ENCODE peak calls at places on chromosomes 12 and 14, in seven cellular contexts. R is K562, H is SK-N-SH, M is GM12892, L is HepG2, J is H1, A is GM12878. X is an unnamed sample.

GRCh38 chr14:72682188-72682587 is 211.7 kb downstream of the DPF3 start:
- DNase-seq in R (no peak), H (peak), M (no peak), L (no peak), J (no peak), A (no peak), X (no peak)

GRCh38 chr14:33793711-33794110 is 157.2 kb downstream of the EGLN3 start:
- DNase-seq in R (no peak), H (no peak), M (no peak), L (no peak), J (no peak), A (no peak), X (no peak)

GRCh38 chr12:47085815-47086252 is 6.1 kb upstream of the AMIGO2 start:
- DNase-seq in R (no peak), H (no peak), M (no peak), L (peak), J (no peak), A (no peak), X (no peak)

GRCh38 chr14:56482306-56482705 is 97.3 kb upstream of the TMEM260 start:
- DNase-seq in R (peak), H (no peak), M (no peak), L (no peak), J (peak), A (no peak), X (no peak)

GRCh38 chr12:91986084-91986483 is 159.6 kb downstream of the BTG1 start:
- DNase-seq in R (no peak), H (no peak), M (no peak), L (peak), J (no peak), A (no peak), X (no peak)

GRCh38 chr12:64608901-64609542 is 1.3 kb upstream of the RASSF3 start:
- DNase-seq in R (peak), H (peak), M (peak), L (peak), J (no peak), A (peak), X (peak)

GRCh38 chr14:25944020-25944419 is 653.8 kb downstream of the NOVA1 start:
- DNase-seq in R (no peak), H (no peak), M (no peak), L (no peak), J (no peak), A (no peak), X (no peak)

GRCh38 chr14:54312166-54312801 is 84.5 kb upstream of the CDKN3 start:
- DNase-seq in R (no peak), H (no peak), M (no peak), L (no peak), J (no peak), A (no peak), X (no peak)

GRCh38 chr14:73782623-73783022 is 68.4 kb upstream of the PNMA1 start:
- DNase-seq in R (no peak), H (no peak), M (no peak), L (no peak), J (no peak), A (no peak), X (no peak)

GRCh38 chr12:880656-881055 is 68.8 kb downstream of the RAD52 start:
- DNase-seq in R (no peak), H (no peak), M (no peak), L (no peak), J (no peak), A (no peak), X (no peak)

DNA sequence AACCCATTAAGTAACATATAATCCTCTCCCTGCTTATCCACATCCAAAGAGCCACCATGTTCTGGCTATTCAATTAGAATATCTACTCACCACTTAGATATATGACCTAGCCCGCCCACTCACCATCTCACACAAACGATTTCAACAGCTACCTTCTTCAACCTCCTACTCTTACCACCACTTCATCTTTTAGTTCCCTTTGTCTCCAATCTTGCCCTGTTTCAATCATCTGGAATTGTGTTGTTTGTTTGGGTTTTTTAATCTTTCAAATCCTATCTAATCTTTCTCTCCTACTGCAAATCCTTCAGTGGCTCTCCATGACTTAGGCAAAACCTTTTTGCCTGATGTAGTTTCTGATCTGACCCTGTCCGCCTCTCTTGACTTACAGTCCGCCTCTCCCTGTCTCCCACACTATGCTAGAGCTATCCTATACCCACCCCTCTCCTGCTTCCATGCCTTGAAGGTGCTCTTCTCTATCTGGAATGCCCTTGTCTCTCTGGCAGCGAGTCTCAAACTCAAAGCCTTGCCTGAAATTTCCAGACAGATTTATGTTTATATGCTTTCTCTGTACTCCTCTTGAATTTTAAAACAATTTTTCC is 161.0 kb upstream of the CRY1 start:
- DNase-seq in R (no peak), H (no peak), M (no peak), L (no peak), J (no peak), A (no peak), X (no peak)
- TF ChIP-seq TAF1 in R (no peak), H (no peak), M (no peak), L (no peak), J (no peak), A (no peak), X (no peak)

GRCh38 chr12:123813349-123813748 is 51.2 kb downstream of the DNAH10 start:
- DNase-seq in R (no peak), H (no peak), M (no peak), L (no peak), J (no peak), A (no peak), X (no peak)

GRCh38 chr12:123816896-123817537 is 54.9 kb downstream of the DNAH10 start:
- DNase-seq in R (no peak), H (no peak), M (no peak), L (no peak), J (no peak), A (no peak), X (no peak)

DNA sequence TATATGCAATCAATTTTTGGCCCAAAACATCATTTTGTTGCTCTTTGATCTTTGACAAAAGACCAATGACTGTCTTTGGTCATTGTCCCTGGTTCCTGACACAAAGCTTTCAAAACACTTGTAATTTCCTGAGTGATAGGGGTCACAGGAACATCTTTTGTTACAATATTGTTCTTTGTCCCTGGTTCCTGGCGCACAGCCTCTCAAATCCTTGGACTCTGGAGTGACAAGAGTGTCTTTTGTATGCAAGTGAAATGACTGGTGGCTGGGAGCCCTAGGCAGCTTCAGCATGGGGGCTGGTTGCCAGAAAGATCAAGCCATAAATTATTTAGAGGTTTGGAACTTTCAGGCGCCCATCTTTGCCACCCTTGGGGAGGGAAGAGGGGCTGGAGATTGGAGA is 53.9 kb downstream of the DNAH10 start:
- DNase-seq in R (no peak), H (no peak), M (no peak), L (no peak), J (no peak), A (no peak), X (no peak)
- TF ChIP-seq TAF1 in R (no peak), H (no peak), M (no peak), L (no peak), J (no peak), A (no peak), X (no peak)

DNA sequence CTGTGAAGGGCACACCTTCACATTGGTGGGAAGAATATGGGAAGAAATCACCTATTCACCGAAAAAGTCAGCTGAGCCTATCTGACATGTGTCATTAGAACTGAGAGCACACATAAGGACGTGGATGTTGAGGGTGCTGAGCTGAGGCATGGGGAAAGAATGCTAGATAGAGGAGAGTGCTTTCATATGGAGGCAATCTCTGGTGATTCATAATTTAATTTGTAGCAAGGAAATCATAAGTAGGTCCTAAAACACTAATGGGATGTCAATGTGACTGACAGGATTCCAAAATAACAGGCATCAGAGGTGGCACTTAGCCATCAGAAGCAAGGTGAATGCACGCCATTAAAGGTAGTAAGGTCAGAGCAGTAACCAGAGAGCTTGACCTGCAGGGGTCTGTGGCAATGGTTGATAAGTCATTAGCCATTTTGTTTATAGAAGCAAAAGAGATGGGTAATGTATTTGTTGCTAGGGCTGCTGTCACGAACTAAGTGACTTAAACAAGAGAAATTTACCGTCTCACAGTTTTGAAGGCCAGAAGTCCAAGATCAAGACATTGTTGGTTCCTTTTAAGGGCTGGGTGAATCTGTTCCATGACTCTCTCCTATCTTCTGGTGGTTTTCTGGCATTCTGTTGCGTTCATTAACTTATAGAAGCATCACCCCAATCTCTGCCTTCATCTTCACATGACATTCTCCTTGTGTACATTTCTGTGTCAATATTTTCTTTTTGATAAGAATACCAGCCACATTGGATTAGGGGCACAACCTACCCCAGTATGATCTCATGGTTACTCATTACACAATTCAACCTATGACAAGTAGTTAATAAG is 69.3 kb downstream of the ANKS1B start:
- DNase-seq in R (no peak), H (no peak), M (no peak), L (no peak), J (no peak), A (no peak), X (no peak)
- TF ChIP-seq TAF1 in R (no peak), H (no peak), M (no peak), L (no peak), J (no peak), A (no peak), X (no peak)

DNA sequence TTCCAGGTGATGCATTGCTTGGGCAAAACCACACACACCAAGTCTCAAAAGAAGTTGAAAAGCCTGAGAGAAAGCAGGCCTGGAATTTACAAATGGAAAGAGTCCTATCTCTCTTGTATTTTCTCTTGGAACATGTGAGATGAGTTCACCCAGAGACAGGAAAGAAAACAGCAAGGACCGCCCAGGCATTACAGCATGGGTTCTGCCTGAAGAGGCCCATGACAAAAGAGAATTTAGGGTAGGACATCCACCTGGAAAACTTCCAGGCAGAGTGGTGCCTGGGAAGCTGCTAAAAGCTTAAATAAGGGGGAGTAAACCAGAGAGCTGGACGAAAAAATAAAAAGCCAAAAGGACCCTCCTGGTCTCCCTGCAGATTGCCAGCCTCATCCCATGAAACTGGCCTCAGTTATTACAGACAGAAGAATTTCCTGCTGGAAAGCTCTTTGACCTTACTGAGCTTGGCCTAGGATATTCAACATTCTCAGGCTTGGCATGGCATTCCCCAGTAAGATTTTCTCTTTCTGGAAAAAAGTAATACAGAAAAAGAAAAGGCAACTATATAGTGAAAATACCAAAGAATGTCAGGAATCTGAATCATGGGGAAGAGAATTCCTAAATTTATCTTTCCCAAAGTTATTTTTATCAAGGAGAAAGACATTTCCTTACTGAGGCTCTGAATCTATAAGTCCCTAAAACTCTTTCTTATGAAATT is 121.3 kb upstream of the NUDT4 start:
- DNase-seq in R (no peak), H (no peak), M (no peak), L (no peak), J (no peak), A (no peak), X (no peak)
- TF ChIP-seq TAF1 in R (no peak), H (no peak), M (no peak), L (no peak), J (no peak), A (no peak), X (no peak)

GRCh38 chr12:20415013-20415412 is 46.7 kb downstream of the PDE3A start:
- DNase-seq in R (no peak), H (no peak), M (no peak), L (no peak), J (no peak), A (no peak), X (no peak)
- TF ChIP-seq TAF1 in R (no peak), H (no peak), M (no peak), L (no peak), J (no peak), A (no peak), X (no peak)

DNA sequence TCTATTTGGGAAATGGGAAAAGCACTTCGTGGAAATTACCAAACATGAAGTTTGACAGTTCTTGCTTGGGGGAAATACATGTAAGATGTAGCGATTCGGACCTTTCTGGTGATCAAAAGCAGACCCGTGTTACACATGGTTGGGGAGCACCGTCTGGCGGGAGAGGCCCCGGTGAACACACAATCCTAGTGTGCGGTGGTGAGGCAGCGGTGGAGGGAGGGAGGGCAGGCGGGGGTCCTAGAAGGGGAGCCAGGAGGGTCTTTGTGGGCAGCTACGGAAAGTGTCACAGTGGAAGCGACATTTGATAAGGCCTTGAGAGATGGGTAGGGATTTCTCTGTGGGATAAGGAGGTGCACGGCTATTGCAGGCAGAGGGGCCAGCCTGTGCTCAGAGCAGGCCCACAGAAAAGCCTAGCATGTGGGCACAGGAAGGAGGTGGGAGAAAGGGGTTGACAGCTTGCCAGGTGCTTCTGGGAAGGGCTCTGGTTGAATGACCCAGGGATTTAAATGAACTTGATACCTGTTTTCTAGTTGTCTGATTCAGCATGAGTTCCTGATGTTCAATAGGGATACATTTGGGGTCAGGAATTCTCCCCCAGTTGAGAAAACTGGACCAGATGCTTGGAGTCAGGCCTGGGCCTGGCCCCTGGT is 7.2 kb downstream of the MVK start:
- DNase-seq in R (no peak), H (no peak), M (no peak), L (no peak), J (no peak), A (no peak), X (no peak)
- TF ChIP-seq TAF1 in R (no peak), H (no peak), M (no peak), L (no peak), J (no peak), A (no peak), X (no peak)

GRCh38 chr14:37638599-37638998 is 43.2 kb downstream of the TTC6 start:
- DNase-seq in R (no peak), H (no peak), M (no peak), L (no peak), J (no peak), A (no peak), X (no peak)
- TF ChIP-seq TAF1 in R (no peak), H (no peak), M (no peak), L (no peak), J (no peak), A (no peak), X (no peak)

GRCh38 chr12:107374136-107374535 is 280.8 kb upstream of the CRY1 start:
- DNase-seq in R (no peak), H (no peak), M (no peak), L (peak), J (no peak), A (no peak), X (no peak)
- TF ChIP-seq TAF1 in R (no peak), H (no peak), M (no peak), L (no peak), J (no peak), A (no peak), X (no peak)